ENCODE peak calls at places on chromosomes 11 and 22, in ten cellular contexts. Q is NCI-H1436; H is astrocyte of the hippocampus; C is hepatic stellate cell; D is hypothalamus; W is AG20443; J is T-helper 1 cell; L is activated CD4-positive, alpha-beta T cell treated with anti-CD3 and anti-CD28 coated beads, Interleukin-2, amount 50 U/mL, for 24 hours; N is GM04503; O is effector CD8-positive, alpha-beta T cell. P is an unnamed sample.

GRCh38 chr11:86594746-86595145 is 77.7 kb downstream of the ME3 start:
- DNase-seq in Q (no peak), H (no peak), C (no peak), D (no peak), W (no peak), J (no peak), L (no peak), N (no peak), O (no peak), P (no peak)

GRCh38 chr22:27032121-27032761 is 374.9 kb downstream of the MIAT start:
- DNase-seq in Q (no peak), H (peak), C (no peak), D (peak), W (peak), J (no peak), L (no peak), N (no peak), O (no peak), P (peak)

GRCh38 chr11:104343578-104343977 is 179.6 kb upstream of the PDGFD start:
- DNase-seq in Q (no peak), H (no peak), C (no peak), D (no peak), W (peak), J (no peak), L (no peak), N (no peak), O (no peak), P (no peak)

GRCh38 chr11:122209619-122210377 is 93.8 kb upstream of the BLID start:
- DNase-seq in Q (no peak), H (peak), C (peak), D (peak), W (peak), J (no peak), L (no peak), N (no peak), O (no peak), P (peak)

GRCh38 chr11:118135796-118136165 is 16.8 kb downstream of the SCN4B start:
- DNase-seq in Q (no peak), H (no peak), C (no peak), D (no peak), W (no peak), J (no peak), L (no peak), N (no peak), O (no peak), P (no peak)

GRCh38 chr11:47461876-47462275 is 12.9 kb upstream of the RAPSN start:
- DNase-seq in Q (no peak), H (no peak), C (no peak), D (no peak), W (no peak), J (no peak), L (no peak), N (no peak), O (no peak), P (no peak)

GRCh38 chr22:46976598-46976997 is 214.1 kb downstream of the TBC1D22A start:
- DNase-seq in Q (no peak), H (no peak), C (no peak), D (no peak), W (no peak), J (no peak), L (no peak), N (no peak), O (no peak), P (no peak)

GRCh38 chr11:3073029-3073435 is 15.8 kb upstream of the CARS1 start:
- DNase-seq in Q (no peak), H (peak), C (no peak), D (no peak), W (peak), J (no peak), L (no peak), N (peak), O (no peak), P (peak)

GRCh38 chr22:44337658-44338004 is 24.9 kb upstream of the SHISAL1 start:
- DNase-seq in Q (no peak), H (peak), C (peak), D (peak), W (peak), J (no peak), L (no peak), N (no peak), O (no peak), P (peak)

GRCh38 chr11:121236115-121237001 is 56.2 kb upstream of the SC5D start:
- DNase-seq in Q (no peak), H (peak), C (no peak), D (no peak), W (peak), J (no peak), L (no peak), N (no peak), O (no peak), P (no peak)

GRCh38 chr11:33694346-33695050 is 6.1 kb downstream of the C11orf91 start:
- DNase-seq in Q (no peak), H (no peak), C (no peak), D (no peak), W (no peak), J (no peak), L (no peak), N (no peak), O (no peak), P (no peak)

GRCh38 chr11:63851354-63851753 is 12.4 kb downstream of the MARK2 start:
- DNase-seq in Q (no peak), H (no peak), C (no peak), D (no peak), W (no peak), J (no peak), L (no peak), N (no peak), O (no peak), P (no peak)

GRCh38 chr11:68840661-68841653 is 759 bp downstream of the CPT1A start:
- DNase-seq in Q (no peak), H (peak), C (peak), D (peak), W (peak), J (no peak), L (no peak), N (no peak), O (no peak), P (peak)

GRCh38 chr11:17693531-17693930 is 25.8 kb upstream of the MYOD1 start:
- DNase-seq in Q (no peak), H (no peak), C (no peak), D (no peak), W (no peak), J (no peak), L (no peak), N (no peak), O (no peak), P (no peak)

GRCh38 chr11:1842149-1843097 is 3.6 kb downstream of the TNNI2 start:
- DNase-seq in Q (no peak), H (no peak), C (no peak), D (no peak), W (no peak), J (no peak), L (no peak), N (no peak), O (no peak), P (no peak)

GRCh38 chr11:43988040-43988793 is 45.8 kb downstream of the C11orf96 start:
- DNase-seq in Q (no peak), H (peak), C (peak), D (no peak), W (no peak), J (no peak), L (no peak), N (no peak), O (no peak), P (peak)

GRCh38 chr22:33381531-33382406 is 323.6 kb upstream of the SYN3 start:
- DNase-seq in Q (no peak), H (no peak), C (no peak), D (no peak), W (no peak), J (no peak), L (no peak), N (no peak), O (no peak), P (no peak)

GRCh38 chr11:46380340-46381045 is 976 bp upstream of the MDK start:
- DNase-seq in Q (peak), H (peak), C (peak), D (peak), W (peak), J (peak), L (peak), N (no peak), O (peak), P (peak)

GRCh38 chr11:68028802-68029475 is 1.5 kb upstream of the NDUFS8 start:
- DNase-seq in Q (no peak), H (no peak), C (no peak), D (no peak), W (no peak), J (no peak), L (no peak), N (no peak), O (no peak), P (no peak)

GRCh38 chr11:111944651-111945051 is 7.5 kb downstream of the DIXDC1 start:
- DNase-seq in Q (no peak), H (peak), C (peak), D (no peak), W (peak), J (no peak), L (no peak), N (peak), O (no peak), P (peak)

GRCh38 chr11:80621871-80622270 is 1181.0 kb upstream of the TENM4 start:
- DNase-seq in Q (no peak), H (no peak), C (no peak), D (no peak), W (no peak), J (no peak), L (no peak), N (no peak), O (no peak), P (no peak)

GRCh38 chr11:76798656-76799055 is 15.5 kb downstream of the TSKU start:
- DNase-seq in Q (no peak), H (no peak), C (no peak), D (no peak), W (peak), J (no peak), L (no peak), N (no peak), O (no peak), P (no peak)

GRCh38 chr22:42000466-42000865 is 1.9 kb downstream of the WBP2NL start:
- DNase-seq in Q (no peak), H (no peak), C (no peak), D (no peak), W (no peak), J (no peak), L (no peak), N (no peak), O (no peak), P (no peak)

GRCh38 chr22:23053912-23054530 is 16.3 kb upstream of the GNAZ start:
- DNase-seq in Q (no peak), H (no peak), C (no peak), D (no peak), W (no peak), J (no peak), L (no peak), N (no peak), O (no peak), P (no peak)

GRCh38 chr11:132994038-132994502 is 538.2 kb downstream of the OPCML start:
- DNase-seq in Q (no peak), H (peak), C (no peak), D (no peak), W (peak), J (no peak), L (no peak), N (no peak), O (no peak), P (no peak)

GRCh38 chr22:27515091-27515523 is 286.4 kb downstream of the MN1 start:
- DNase-seq in Q (no peak), H (peak), C (no peak), D (no peak), W (no peak), J (no peak), L (no peak), N (no peak), O (no peak), P (no peak)

GRCh38 chr11:128924618-128925017 is 18.1 kb downstream of the TP53AIP1 start:
- DNase-seq in Q (no peak), H (no peak), C (no peak), D (no peak), W (no peak), J (no peak), L (no peak), N (no peak), O (no peak), P (no peak)

GRCh38 chr11:9136731-9137130 is 45.3 kb upstream of the SCUBE2 start:
- DNase-seq in Q (no peak), H (no peak), C (no peak), D (no peak), W (no peak), J (no peak), L (no peak), N (no peak), O (no peak), P (no peak)

GRCh38 chr11:48154162-48154561 is 62.4 kb upstream of the OR4B1 start:
- DNase-seq in Q (no peak), H (no peak), C (no peak), D (no peak), W (peak), J (no peak), L (no peak), N (peak), O (no peak), P (peak)

GRCh38 chr22:19663286-19663815 is 51.0 kb upstream of the SEPTIN5 start:
- DNase-seq in Q (no peak), H (peak), C (peak), D (no peak), W (peak), J (no peak), L (no peak), N (peak), O (no peak), P (peak)

GRCh38 chr22:25282671-25283561 is 63.5 kb downstream of the CRYBB2 start:
- DNase-seq in Q (no peak), H (peak), C (no peak), D (no peak), W (peak), J (no peak), L (no peak), N (no peak), O (no peak), P (no peak)

GRCh38 chr11:32434387-32435151 is 770 bp downstream of the WT1 start:
- DNase-seq in Q (no peak), H (no peak), C (peak), D (no peak), W (no peak), J (no peak), L (no peak), N (no peak), O (no peak), P (no peak)

GRCh38 chr22:35315141-35315854 is 15.6 kb downstream of the TOM1 start:
- DNase-seq in Q (no peak), H (no peak), C (no peak), D (no peak), W (peak), J (no peak), L (no peak), N (no peak), O (no peak), P (no peak)

GRCh38 chr11:10806206-10806605 is 2.5 kb downstream of the EIF4G2 start:
- DNase-seq in Q (no peak), H (no peak), C (no peak), D (no peak), W (no peak), J (no peak), L (no peak), N (no peak), O (no peak), P (no peak)